ENCODE peak calls at places on chromosomes 1 and 21, in four cellular contexts. One of them, this sample, is unnamed.

GRCh38 chr1:70504821-70505193 is 93.7 kb downstream of the CTH start:
- DNase-seq in K562: no peak
- DNase-seq in WTC11: no peak
- DNase-seq in HepG2: no peak
- DNase-seq in this sample: no peak

GRCh38 chr1:58431847-58432246 is 114.7 kb downstream of the OMA1 start:
- DNase-seq in K562: no peak
- DNase-seq in HepG2: no peak
- DNase-seq in WTC11: no peak
- DNase-seq in this sample: no peak

GRCh38 chr1:118958937-118959631 is 29.1 kb downstream of the TBX15 start:
- DNase-seq in WTC11: no peak
- DNase-seq in HepG2: peak; percentile 68
- DNase-seq in K562: no peak
- DNase-seq in this sample: no peak

GRCh38 chr1:235069171-235069570 is 59.5 kb downstream of the TOMM20 start:
- DNase-seq in WTC11: no peak
- DNase-seq in K562: no peak
- DNase-seq in HepG2: no peak
- DNase-seq in this sample: no peak

GRCh38 chr1:155175927-155176371 is 2.3 kb downstream of the TRIM46 start:
- DNase-seq in HepG2: no peak
- DNase-seq in WTC11: no peak
- DNase-seq in K562: no peak
- DNase-seq in this sample: no peak

GRCh38 chr1:115365738-115366137 is 27.7 kb upstream of the NGF start:
- DNase-seq in HepG2: no peak
- DNase-seq in WTC11: no peak
- DNase-seq in K562: no peak
- DNase-seq in this sample: no peak

GRCh38 chr1:229203030-229203751 is 67.7 kb upstream of the RAB4A start:
- DNase-seq in K562: peak; percentile 75
- DNase-seq in WTC11: peak; percentile 88
- DNase-seq in HepG2: peak; percentile 94
- DNase-seq in this sample: peak; percentile 78

GRCh38 chr21:35398366-35398982 is 349.4 kb upstream of the RUNX1 start:
- DNase-seq in K562: no peak
- DNase-seq in HepG2: no peak
- DNase-seq in WTC11: no peak
- DNase-seq in this sample: no peak

GRCh38 chr21:44756416-44757185 is 45.0 kb downstream of the UBE2G2 start:
- DNase-seq in WTC11: peak; percentile 5
- DNase-seq in K562: no peak
- DNase-seq in HepG2: no peak
- DNase-seq in this sample: no peak

GRCh38 chr1:4268890-4269286 is 368.8 kb upstream of the C1orf174 start:
- DNase-seq in K562: no peak
- DNase-seq in HepG2: no peak
- DNase-seq in WTC11: no peak
- DNase-seq in this sample: no peak
- TF ChIP-seq ELF4 in K562: no peak
- TF ChIP-seq ELF4 in HepG2: no peak
- TF ChIP-seq ELF4 in WTC11: no peak
- TF ChIP-seq ELF4 in this sample: no peak

GRCh38 chr1:221783936-221784335 is 42.0 kb upstream of the DUSP10 start:
- DNase-seq in K562: no peak
- DNase-seq in HepG2: no peak
- DNase-seq in WTC11: no peak
- DNase-seq in this sample: no peak
- TF ChIP-seq ELF4 in K562: no peak
- TF ChIP-seq ELF4 in HepG2: no peak
- TF ChIP-seq ELF4 in WTC11: no peak
- TF ChIP-seq ELF4 in this sample: no peak

GRCh38 chr1:41739061-41739955 is 179.4 kb downstream of the HIVEP3 start:
- DNase-seq in K562: no peak
- DNase-seq in HepG2: no peak
- DNase-seq in WTC11: no peak
- DNase-seq in this sample: no peak

GRCh38 chr1:41741244-41741643 is 177.5 kb downstream of the HIVEP3 start:
- DNase-seq in WTC11: no peak
- DNase-seq in K562: no peak
- DNase-seq in HepG2: no peak
- DNase-seq in this sample: no peak

GRCh38 chr1:41742219-41742618 is 176.5 kb downstream of the HIVEP3 start:
- DNase-seq in HepG2: no peak
- DNase-seq in K562: no peak
- DNase-seq in WTC11: no peak
- DNase-seq in this sample: no peak

GRCh38 chr1:41740058-41740457 is 178.7 kb downstream of the HIVEP3 start:
- DNase-seq in WTC11: no peak
- DNase-seq in HepG2: no peak
- DNase-seq in K562: no peak
- DNase-seq in this sample: no peak

GRCh38 chr1:41740630-41741239 is 178.0 kb downstream of the HIVEP3 start:
- DNase-seq in WTC11: no peak
- DNase-seq in K562: no peak
- DNase-seq in HepG2: no peak
- DNase-seq in this sample: no peak
- TF ChIP-seq ELF4 in WTC11: no peak
- TF ChIP-seq ELF4 in K562: no peak
- TF ChIP-seq ELF4 in HepG2: no peak
- TF ChIP-seq ELF4 in this sample: no peak

DNA sequence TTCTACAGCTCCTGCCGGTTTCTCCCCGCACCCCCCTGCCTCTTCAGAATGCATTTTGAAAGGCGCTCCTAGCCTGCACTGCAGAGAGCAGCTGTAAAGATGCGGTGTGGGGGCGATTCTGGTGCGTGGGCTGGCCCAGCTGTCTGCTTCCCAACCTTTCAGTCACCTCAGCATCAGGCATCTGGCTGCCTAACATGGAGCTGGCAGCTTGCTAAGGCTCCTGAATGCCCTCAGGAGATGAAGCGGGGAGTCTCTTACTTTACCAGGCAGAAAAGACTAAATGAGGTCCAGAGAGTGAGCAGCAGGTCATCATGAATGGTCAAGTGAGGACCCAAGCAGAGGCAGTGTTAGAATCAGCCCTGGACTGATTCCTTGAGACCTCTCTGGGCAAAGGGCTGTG is 8.7 kb downstream of the IER5 start:
- DNase-seq in K562: no peak
- DNase-seq in WTC11: no peak
- DNase-seq in HepG2: no peak
- DNase-seq in this sample: no peak
- TF ChIP-seq ELF4 in K562: no peak
- TF ChIP-seq ELF4 in WTC11: no peak
- TF ChIP-seq ELF4 in HepG2: no peak
- TF ChIP-seq ELF4 in this sample: no peak

GRCh38 chr1:206728588-206728987 is 42.0 kb upstream of the IL19 start:
- DNase-seq in WTC11: no peak
- DNase-seq in K562: no peak
- DNase-seq in HepG2: no peak
- DNase-seq in this sample: no peak

GRCh38 chr1:206723500-206724472 is 39.1 kb downstream of the MAPKAPK2 start:
- DNase-seq in K562: no peak
- DNase-seq in WTC11: no peak
- DNase-seq in HepG2: no peak
- DNase-seq in this sample: no peak

GRCh38 chr1:206722751-206723499 is 38.2 kb downstream of the MAPKAPK2 start:
- DNase-seq in K562: no peak
- DNase-seq in WTC11: no peak
- DNase-seq in HepG2: no peak
- DNase-seq in this sample: no peak

GRCh38 chr1:206727981-206728380 is 42.6 kb upstream of the IL19 start:
- DNase-seq in HepG2: no peak
- DNase-seq in WTC11: no peak
- DNase-seq in K562: no peak
- DNase-seq in this sample: no peak

GRCh38 chr1:206725053-206725963 is 40.6 kb downstream of the MAPKAPK2 start:
- DNase-seq in HepG2: peak; percentile 18
- DNase-seq in WTC11: peak; percentile 67
- DNase-seq in K562: peak; percentile 69
- DNase-seq in this sample: peak; percentile 71
- TF ChIP-seq ELF4 in HepG2: no peak
- TF ChIP-seq ELF4 in WTC11: no peak
- TF ChIP-seq ELF4 in K562: no peak
- TF ChIP-seq ELF4 in this sample: no peak

GRCh38 chr1:48878191-48878940 is 101.7 kb upstream of the BEND5 start:
- DNase-seq in K562: no peak
- DNase-seq in HepG2: no peak
- DNase-seq in WTC11: no peak
- DNase-seq in this sample: no peak

GRCh38 chr1:48870596-48870995 is 93.9 kb upstream of the BEND5 start:
- DNase-seq in K562: no peak
- DNase-seq in WTC11: peak; percentile 26
- DNase-seq in HepG2: no peak
- DNase-seq in this sample: peak; percentile 19

GRCh38 chr1:48875736-48876135 is 99.0 kb upstream of the BEND5 start:
- DNase-seq in HepG2: no peak
- DNase-seq in WTC11: no peak
- DNase-seq in K562: no peak
- DNase-seq in this sample: no peak

GRCh38 chr1:48873944-48874343 is 97.3 kb upstream of the BEND5 start:
- DNase-seq in K562: no peak
- DNase-seq in HepG2: no peak
- DNase-seq in WTC11: peak; percentile 29
- DNase-seq in this sample: no peak

GRCh38 chr1:48876221-48876785 is 99.6 kb upstream of the BEND5 start:
- DNase-seq in K562: no peak
- DNase-seq in HepG2: no peak
- DNase-seq in WTC11: no peak
- DNase-seq in this sample: no peak
- TF ChIP-seq ELF4 in K562: no peak
- TF ChIP-seq ELF4 in HepG2: no peak
- TF ChIP-seq ELF4 in WTC11: no peak
- TF ChIP-seq ELF4 in this sample: no peak

DNA sequence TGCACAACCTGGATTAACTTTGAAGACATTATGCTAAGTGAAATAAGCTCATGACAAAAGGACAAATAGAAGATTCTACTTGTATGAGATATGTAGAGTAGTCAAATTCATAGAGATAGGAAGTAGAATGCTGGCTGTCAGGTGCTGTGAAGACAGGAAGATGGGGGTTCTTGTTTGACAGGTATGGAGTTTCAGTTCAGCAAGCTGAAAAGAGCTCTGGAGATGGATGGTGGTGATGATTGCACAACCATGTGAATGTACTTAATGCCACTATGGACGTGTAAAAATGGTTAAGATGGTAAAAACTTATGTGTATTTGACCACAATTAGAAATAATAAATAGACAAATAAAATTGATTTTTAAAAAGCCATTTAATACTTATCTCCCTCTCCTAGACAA is 169.8 kb upstream of the DUSP10 start:
- DNase-seq in K562: no peak
- DNase-seq in HepG2: no peak
- DNase-seq in WTC11: no peak
- DNase-seq in this sample: no peak
- TF ChIP-seq ELF4 in K562: no peak
- TF ChIP-seq ELF4 in HepG2: no peak
- TF ChIP-seq ELF4 in WTC11: no peak
- TF ChIP-seq ELF4 in this sample: no peak

This sample was measured in HEK293T.